ENCODE peak calls at places on chromosomes 4 and X, in four cellular contexts. E is spleen, J is lower lobe of right lung, P is GM23248. F is an unnamed sample.

GRCh38 chrX:40816906-40817305 is 81.6 kb upstream of the MED14 start:
- DNase-seq in E (no peak), J (no peak), P (no peak), F (no peak)

GRCh38 chrX:148443216-148443615 is 57.2 kb upstream of the AFF2 start:
- DNase-seq in E (no peak), J (no peak), P (no peak), F (no peak)

GRCh38 chr4:74327751-74328150 is 19.5 kb downstream of the EPGN start:
- DNase-seq in E (no peak), J (no peak), P (peak), F (no peak)

GRCh38 chrX:29926056-29926455 is 289.3 kb upstream of the MAGEB2 start:
- DNase-seq in E (no peak), J (no peak), P (no peak), F (no peak)

GRCh38 chr4:128570380-128570779 is 239.1 kb upstream of the JADE1 start:
- DNase-seq in E (no peak), J (peak), P (peak), F (no peak)

GRCh38 chr4:153616005-153616555 is 68.0 kb upstream of the TLR2 start:
- DNase-seq in E (peak), J (no peak), P (no peak), F (no peak)

GRCh38 chr4:67282749-67283148 is 262.6 kb downstream of the CENPC start:
- DNase-seq in E (no peak), J (no peak), P (no peak), F (no peak)

GRCh38 chr4:153364061-153364460 is 19.6 kb downstream of the MND1 start:
- DNase-seq in E (no peak), J (no peak), P (no peak), F (no peak)

GRCh38 chrX:103758555-103758954 is 18.1 kb upstream of the PLP1 start:
- DNase-seq in E (no peak), J (no peak), P (no peak), F (no peak)

GRCh38 chrX:72478853-72479252 is 93.8 kb downstream of the HDAC8 start:
- DNase-seq in E (no peak), J (no peak), P (no peak), F (no peak)

GRCh38 chr4:123922847-123923246 is 526.3 kb downstream of the SPRY1 start:
- DNase-seq in E (no peak), J (no peak), P (peak), F (no peak)

GRCh38 chr4:183314336-183314735 is 5.7 kb downstream of the CLDN22 start:
- DNase-seq in E (no peak), J (no peak), P (no peak), F (no peak)

GRCh38 chrX:10939384-10939783 is 171.7 kb upstream of the HCCS start:
- DNase-seq in E (no peak), J (no peak), P (no peak), F (no peak)

GRCh38 chr4:114040319-114041116 is 61.1 kb upstream of the ARSJ start:
- DNase-seq in E (no peak), J (no peak), P (peak), F (no peak)

GRCh38 chrX:45807572-45808425 is 607.1 kb upstream of the DIPK2B start:
- DNase-seq in E (no peak), J (no peak), P (peak), F (no peak)

GRCh38 chrX:25599061-25599460 is 539.1 kb upstream of the MAGEB18 start:
- DNase-seq in E (no peak), J (no peak), P (no peak), F (no peak)

GRCh38 chr4:3303840-3304715 is 11.3 kb downstream of the RGS12 start:
- DNase-seq in E (peak), J (no peak), P (no peak), F (no peak)

GRCh38 chrX:17007134-17007768 is 60.8 kb downstream of the REPS2 start:
- DNase-seq in E (no peak), J (no peak), P (peak), F (no peak)

GRCh38 chr4:181301735-181302380 is 941.3 kb upstream of the TENM3 start:
- DNase-seq in E (no peak), J (peak), P (peak), F (peak)

GRCh38 chr4:36385951-36386561 is 104.6 kb downstream of the DTHD1 start:
- DNase-seq in E (no peak), J (no peak), P (no peak), F (no peak)

GRCh38 chr4:127642169-127642568 is 9.4 kb downstream of the INTU start:
- DNase-seq in E (no peak), J (no peak), P (peak), F (no peak)

GRCh38 chr4:25756503-25756902 is 100.9 kb downstream of the SLC34A2 start:
- DNase-seq in E (no peak), J (no peak), P (no peak), F (no peak)

GRCh38 chr4:181150173-181150572 is 1093.0 kb upstream of the TENM3 start:
- DNase-seq in E (no peak), J (no peak), P (no peak), F (no peak)

GRCh38 chr4:83646538-83646937 is 110.6 kb downstream of the GPAT3 start:
- DNase-seq in E (no peak), J (no peak), P (peak), F (no peak)

GRCh38 chr4:144190009-144190408 is 49.5 kb upstream of the GYPA start:
- DNase-seq in E (no peak), J (no peak), P (no peak), F (no peak)

GRCh38 chrX:31232506-31232905 is 160.7 kb upstream of the FTHL17 start:
- DNase-seq in E (no peak), J (no peak), P (no peak), F (no peak)

GRCh38 chrX:152108527-152108926 is 29.9 kb downstream of the MAGEA10 start:
- DNase-seq in E (no peak), J (no peak), P (no peak), F (no peak)

GRCh38 chrX:41449615-41450014 is 2.5 kb downstream of the NYX start:
- DNase-seq in E (no peak), J (no peak), P (peak), F (no peak)

GRCh38 chr4:80011636-80012236 is 61.3 kb downstream of the ANTXR2 start:
- DNase-seq in E (no peak), J (no peak), P (peak), F (no peak)

GRCh38 chr4:4791299-4791798 is 68.1 kb upstream of the MSX1 start:
- DNase-seq in E (no peak), J (no peak), P (peak), F (no peak)

GRCh38 chrX:101785142-101785541 is 125.5 kb upstream of the ARMCX2 start:
- DNase-seq in E (no peak), J (no peak), P (no peak), F (no peak)

GRCh38 chr4:112520598-112521122 is 4.7 kb upstream of the NEUROG2 start:
- DNase-seq in E (no peak), J (no peak), P (no peak), F (no peak)

GRCh38 chrX:38878674-38879375 is 77.6 kb downstream of the MID1IP1 start:
- DNase-seq in E (no peak), J (no peak), P (no peak), F (no peak)

GRCh38 chr4:156949373-156949814 is 22.2 kb downstream of the PDGFC start:
- DNase-seq in E (no peak), J (no peak), P (peak), F (no peak)

GRCh38 chr4:156948133-156948532 is 23.5 kb downstream of the PDGFC start:
- DNase-seq in E (no peak), J (no peak), P (no peak), F (no peak)

GRCh38 chr4:156950090-156950489 is 21.5 kb downstream of the PDGFC start:
- DNase-seq in E (no peak), J (no peak), P (no peak), F (no peak)

GRCh38 chr4:156946508-156947197 is 24.9 kb downstream of the PDGFC start:
- DNase-seq in E (no peak), J (no peak), P (peak), F (peak)

GRCh38 chr4:156948738-156949137 is 22.9 kb downstream of the PDGFC start:
- DNase-seq in E (no peak), J (no peak), P (no peak), F (no peak)
- H3K27ac ChIP-seq in E (no peak), J (no peak), P (peak), F (peak)

DNA sequence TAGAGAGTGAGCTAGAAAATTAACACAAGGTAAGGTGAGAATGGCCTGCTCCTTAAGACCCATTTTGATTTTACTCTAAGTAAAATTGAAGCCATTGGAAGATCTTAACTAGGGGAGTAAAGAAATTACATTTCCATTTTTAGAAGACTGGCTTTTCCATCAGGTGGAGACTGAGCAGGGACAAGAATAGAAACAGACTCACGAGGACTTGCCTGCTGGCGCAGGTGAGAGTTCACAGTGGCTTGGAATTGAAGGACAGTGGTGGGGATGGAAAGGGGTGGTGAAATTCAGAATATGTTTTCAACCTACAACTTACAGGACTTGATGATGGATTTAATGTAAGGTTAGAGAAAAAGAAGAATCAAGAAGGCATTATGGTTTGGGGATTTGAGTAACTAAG is 427.4 kb downstream of the INPP4B start:
- DNase-seq in E (no peak), J (no peak), P (no peak), F (no peak)
- H3K27ac ChIP-seq in E (no peak), J (no peak), P (no peak), F (no peak)

GRCh38 chrX:12948495-12948894 is 26.4 kb upstream of the TMSB4X start:
- DNase-seq in E (no peak), J (no peak), P (no peak), F (no peak)
- H3K27ac ChIP-seq in E (peak), J (no peak), P (peak), F (no peak)

DNA sequence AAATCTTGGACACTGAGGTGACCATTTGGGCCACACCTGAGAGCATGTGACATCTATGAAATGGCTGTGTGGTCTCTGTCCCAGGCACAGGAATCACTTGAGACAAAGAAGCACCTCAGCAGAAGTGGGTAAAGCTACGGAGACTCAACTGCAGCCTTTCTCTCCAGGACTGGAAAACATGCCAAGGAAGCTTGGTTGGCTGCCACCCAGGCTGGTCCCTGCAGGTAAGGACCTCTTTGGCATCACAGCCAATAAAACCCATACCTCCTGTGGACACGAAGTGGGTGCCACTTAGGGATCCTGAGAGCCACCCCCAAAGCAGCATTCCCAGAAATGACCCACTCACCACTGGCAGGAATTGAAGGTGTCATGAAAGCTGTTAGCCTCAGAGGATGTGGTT is 74.6 kb downstream of the LEF1 start:
- DNase-seq in E (no peak), J (no peak), P (no peak), F (no peak)
- H3K27ac ChIP-seq in E (no peak), J (no peak), P (no peak), F (no peak)

GRCh38 chr4:14257903-14258302 is 630.4 kb upstream of the BOD1L1 start:
- DNase-seq in E (no peak), J (no peak), P (no peak), F (no peak)
- H3K27ac ChIP-seq in E (no peak), J (no peak), P (no peak), F (no peak)

GRCh38 chrX:50813843-50814661 is at the start of gene SHROOM4:
- DNase-seq in E (peak), J (peak), P (peak), F (no peak)

GRCh38 chrX:50814701-50815476 is 895 bp upstream of the SHROOM4 start:
- DNase-seq in E (no peak), J (no peak), P (peak), F (no peak)

GRCh38 chrX:50818986-50819385 is 5.0 kb upstream of the SHROOM4 start:
- DNase-seq in E (no peak), J (no peak), P (peak), F (no peak)

DNA sequence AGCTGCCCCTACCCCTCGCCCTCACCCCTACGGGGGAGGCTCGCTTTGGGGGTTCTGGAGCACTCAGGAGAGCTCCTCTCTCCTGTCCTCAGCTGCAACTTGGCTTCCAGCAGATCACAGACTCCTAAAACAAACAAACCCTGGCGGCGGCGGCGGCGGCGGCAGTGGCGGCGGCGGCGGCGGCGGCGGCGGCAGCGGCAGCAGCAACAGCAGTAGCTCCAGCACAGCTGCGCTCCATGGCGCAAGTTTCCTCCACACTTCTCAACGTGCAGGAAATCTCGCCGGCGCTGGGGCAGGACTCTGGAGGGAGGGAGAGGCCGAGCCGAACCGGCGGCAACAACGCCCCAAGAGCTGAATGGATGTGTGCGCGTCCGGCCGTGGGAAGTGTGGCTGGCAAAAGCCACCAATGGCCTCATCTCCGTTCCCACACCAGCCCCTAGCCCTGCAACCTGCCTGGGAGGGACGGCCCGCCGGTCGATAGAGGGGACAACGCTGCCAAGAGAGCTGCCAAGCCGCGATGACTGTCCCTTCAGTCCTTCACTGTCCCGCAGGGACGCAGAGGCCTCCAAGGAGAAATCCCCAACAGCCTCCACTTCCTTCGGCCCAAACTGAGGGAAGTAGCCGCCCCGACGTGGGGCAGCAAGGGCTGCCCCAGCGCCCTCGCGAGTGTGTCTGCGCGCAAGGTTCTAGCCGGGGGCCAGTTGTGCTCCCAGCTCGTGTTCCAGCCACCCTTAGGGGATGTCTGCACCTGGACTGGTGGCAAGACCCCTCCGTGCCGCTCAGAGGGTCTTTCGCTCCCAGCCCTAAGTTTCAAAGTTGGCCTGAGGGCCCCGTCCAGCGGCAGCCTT is 775 bp downstream of the SHROOM4 start:
- DNase-seq in E (peak), J (peak), P (peak), F (peak)
- H3K27ac ChIP-seq in E (peak), J (peak), P (peak), F (no peak)

GRCh38 chr4:88054229-88054628 is 46.8 kb downstream of the PKD2 start:
- DNase-seq in E (no peak), J (no peak), P (peak), F (no peak)
- H3K27ac ChIP-seq in E (no peak), J (no peak), P (no peak), F (no peak)

DNA sequence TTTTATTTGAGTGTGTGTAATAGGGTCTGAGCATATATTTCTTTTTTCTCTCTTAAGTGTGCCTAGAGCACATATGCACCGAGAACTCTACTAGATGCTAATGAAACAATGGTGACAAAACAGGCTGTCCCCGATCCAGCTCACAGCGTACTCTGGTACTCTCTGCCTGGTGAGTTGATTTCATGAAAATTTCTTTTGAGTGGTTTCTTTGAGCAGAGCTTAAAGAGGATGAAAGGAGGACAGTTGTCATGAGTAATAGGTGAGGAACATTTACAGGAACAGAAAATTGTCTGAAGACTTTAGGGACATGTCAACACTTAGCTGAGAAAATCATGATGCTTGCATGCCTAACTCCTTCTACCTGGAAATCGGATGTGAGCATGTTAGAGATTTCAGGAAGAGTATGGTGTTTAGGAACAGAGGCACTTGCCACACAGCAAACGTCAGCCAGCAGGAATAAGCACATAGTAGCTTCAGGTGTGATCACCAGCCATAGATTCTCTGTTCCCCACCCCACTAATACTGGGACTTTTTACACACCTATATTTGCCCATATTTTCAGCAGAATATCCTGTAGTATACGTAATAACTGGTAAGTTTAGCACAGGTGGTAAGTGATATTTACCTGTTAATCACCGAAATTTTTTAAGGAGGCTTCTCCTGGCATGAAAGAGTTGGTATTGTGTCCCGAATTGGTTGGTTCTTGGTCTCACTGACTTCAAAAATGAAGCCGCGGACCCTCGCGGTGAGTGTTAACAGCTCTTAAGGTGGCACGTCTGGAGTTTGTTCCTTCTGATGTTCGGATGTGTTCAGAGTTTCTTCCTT is 111.1 kb downstream of the ZNF330 start:
- DNase-seq in E (no peak), J (no peak), P (no peak), F (no peak)
- H3K27ac ChIP-seq in E (no peak), J (no peak), P (no peak), F (no peak)